ENCODE peak calls at places on chromosomes 3 and 15, in eight cellular contexts. D, G, X, W, R, J, C and Y are unnamed samples.

GRCh38 chr3:171566803-171567422 is 106.7 kb upstream of the TNIK start:
- DNase-seq in D (no peak), G (no peak), X (no peak), W (peak; percentile 66), R (peak; percentile 48), J (no peak), C (no peak), Y (peak; percentile 14)

GRCh38 chr3:172577962-172578560 is 54.8 kb upstream of the TNFSF10 start:
- DNase-seq in D (no peak), G (no peak), X (no peak), W (no peak), R (no peak), J (no peak), C (no peak), Y (no peak)

GRCh38 chr15:45790325-45790943 is 155.6 kb downstream of the SQOR start:
- DNase-seq in D (no peak), G (no peak), X (no peak), W (peak; percentile 46), R (peak; percentile 10), J (no peak), C (no peak), Y (no peak)

GRCh38 chr3:58526124-58526957 is 10.6 kb downstream of the ACOX2 start:
- DNase-seq in D (no peak), G (no peak), X (no peak), W (peak; percentile 65), R (peak; percentile 89), J (no peak), C (peak; percentile 23), Y (no peak)

GRCh38 chr3:23567917-23568316 is 237.8 kb upstream of the UBE2E1 start:
- DNase-seq in D (no peak), G (no peak), X (no peak), W (no peak), R (peak; percentile 75), J (no peak), C (no peak), Y (no peak)

GRCh38 chr3:115018694-115019093 is 128.4 kb downstream of the ZBTB20 start:
- DNase-seq in D (no peak), G (no peak), X (no peak), W (no peak), R (no peak), J (no peak), C (no peak), Y (no peak)

GRCh38 chr3:194505791-194506415 is 19.1 kb upstream of the ATP13A3 start:
- DNase-seq in D (no peak), G (no peak), X (no peak), W (no peak), R (no peak), J (no peak), C (no peak), Y (no peak)

GRCh38 chr3:149954812-149955211 is 15.9 kb downstream of the PFN2 start:
- DNase-seq in D (no peak), G (no peak), X (no peak), W (no peak), R (no peak), J (no peak), C (no peak), Y (no peak)

GRCh38 chr3:177601120-177601519 is 403.8 kb upstream of the TBL1XR1 start:
- DNase-seq in D (no peak), G (no peak), X (no peak), W (no peak), R (no peak), J (no peak), C (no peak), Y (no peak)

GRCh38 chr3:197015790-197016705 is 13.6 kb downstream of the MELTF start:
- DNase-seq in D (no peak), G (no peak), X (no peak), W (no peak), R (no peak), J (no peak), C (no peak), Y (no peak)